ENCODE peak calls at places on chromosomes 5 and 9, in ten cellular contexts. H is IMR-90, K is prostate gland, V is body of pancreas, W is gastrocnemius medialis, R is heart left ventricle, P is adrenal gland, D is transverse colon, E is GM12878, M is uterus. Z is an unnamed sample. For H3K9me3, the result is how much of the 10 kb centered on the place peaks cover.

GRCh38 chr9:16828335-16829281 is 41.9 kb downstream of the BNC2 start:
- DNase-seq in M (peak), R (peak), V (peak), D (peak), P (peak), H (peak), K (no peak), E (no peak), W (peak), Z (no peak)

GRCh38 chr5:156522651-156523529 is 195.9 kb downstream of the SGCD start:
- DNase-seq in E (no peak), W (no peak), D (no peak), H (no peak), M (no peak), R (no peak), K (no peak), V (no peak), P (no peak), Z (no peak)

GRCh38 chr5:164341056-164341619 is 835.7 kb downstream of the MAT2B start:
- DNase-seq in M (no peak), E (no peak), V (no peak), H (no peak), K (no peak), D (no peak), P (no peak), W (no peak), R (no peak), Z (no peak)

GRCh38 chr5:145587308-145588071 is 247.7 kb downstream of the PRELID2 start:
- DNase-seq in H (peak), E (no peak), W (no peak), D (no peak), R (no peak), V (no peak), M (no peak), K (no peak), P (peak), Z (no peak)

GRCh38 chr5:23446436-23446835 is 61.0 kb upstream of the PRDM9 start:
- DNase-seq in V (no peak), E (no peak), H (no peak), W (no peak), K (no peak), P (no peak), M (no peak), R (peak), D (no peak), Z (no peak)

GRCh38 chr5:54362434-54362833 is 52.1 kb upstream of the ARL15 start:
- DNase-seq in E (no peak), V (no peak), R (no peak), M (no peak), H (peak), W (no peak), K (no peak), P (no peak), D (no peak), Z (no peak)

GRCh38 chr9:95813923-95814322 is 61.6 kb upstream of the ERCC6L2 start:
- DNase-seq in D (no peak), R (no peak), P (no peak), E (no peak), V (no peak), M (no peak), K (no peak), W (no peak), H (no peak), Z (no peak)

GRCh38 chr9:110712955-110713354 is 44.4 kb downstream of the MUSK start:
- DNase-seq in E (no peak), H (peak), R (no peak), W (no peak), V (no peak), D (no peak), P (no peak), M (no peak), K (no peak), Z (no peak)

GRCh38 chr9:127105805-127106492 is 16.5 kb downstream of the ANGPTL2 start:
- DNase-seq in M (no peak), K (no peak), P (no peak), W (no peak), V (no peak), D (no peak), R (no peak), H (no peak), E (no peak), Z (no peak)

GRCh38 chr5:9851458-9851857 is 221.3 kb upstream of the TAS2R1 start:
- DNase-seq in M (no peak), K (no peak), V (peak), H (peak), D (no peak), E (no peak), W (no peak), P (no peak), R (no peak), Z (no peak)

GRCh38 chr5:72209515-72210115 is 102.3 kb downstream of the MAP1B start:
- DNase-seq in M (peak), P (no peak), R (no peak), H (no peak), E (no peak), D (no peak), K (peak), V (no peak), W (no peak), Z (no peak)

GRCh38 chr5:28017178-28017577 is 978.8 kb upstream of the CDH9 start:
- DNase-seq in W (no peak), V (no peak), E (no peak), M (no peak), K (no peak), D (no peak), R (no peak), H (no peak), P (no peak), Z (no peak)

GRCh38 chr5:28009526-28010025 is 971.2 kb upstream of the CDH9 start:
- DNase-seq in M (no peak), V (no peak), P (no peak), D (no peak), E (no peak), H (no peak), W (no peak), K (no peak), R (no peak), Z (no peak)

GRCh38 chr5:28014779-28015178 is 976.4 kb upstream of the CDH9 start:
- DNase-seq in R (no peak), E (no peak), P (no peak), D (no peak), W (no peak), H (no peak), K (no peak), V (no peak), M (no peak), Z (no peak)

DNA sequence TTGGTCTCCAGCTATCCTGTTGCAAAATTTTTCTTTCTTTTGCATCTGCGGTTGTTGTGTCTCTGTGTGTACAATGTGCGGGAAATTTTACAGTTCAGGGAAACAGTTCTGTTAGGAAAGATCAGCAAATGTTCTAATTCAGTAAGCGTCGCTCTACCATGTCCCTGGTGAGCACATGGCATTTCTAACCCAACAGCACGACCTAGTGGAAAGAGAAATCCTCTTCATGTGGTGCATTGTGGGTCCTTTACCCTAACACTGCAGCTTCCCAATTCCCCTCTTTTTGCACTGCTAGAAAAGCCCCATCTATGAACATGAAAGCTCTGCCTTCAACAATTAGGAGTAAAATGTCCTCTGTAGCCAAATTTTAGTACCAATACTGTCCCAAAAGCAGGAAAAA is 974.2 kb upstream of the CDH9 start:
- DNase-seq in W (no peak), H (no peak), M (no peak), P (no peak), R (no peak), K (no peak), D (no peak), E (no peak), V (no peak), Z (no peak)
- H3K9me3 ChIP-seq in W (under half), H (under half), M (under half), P (under half), R (under half), K (under half), D (under half), E (under half), V (under half), Z (half or more)

DNA sequence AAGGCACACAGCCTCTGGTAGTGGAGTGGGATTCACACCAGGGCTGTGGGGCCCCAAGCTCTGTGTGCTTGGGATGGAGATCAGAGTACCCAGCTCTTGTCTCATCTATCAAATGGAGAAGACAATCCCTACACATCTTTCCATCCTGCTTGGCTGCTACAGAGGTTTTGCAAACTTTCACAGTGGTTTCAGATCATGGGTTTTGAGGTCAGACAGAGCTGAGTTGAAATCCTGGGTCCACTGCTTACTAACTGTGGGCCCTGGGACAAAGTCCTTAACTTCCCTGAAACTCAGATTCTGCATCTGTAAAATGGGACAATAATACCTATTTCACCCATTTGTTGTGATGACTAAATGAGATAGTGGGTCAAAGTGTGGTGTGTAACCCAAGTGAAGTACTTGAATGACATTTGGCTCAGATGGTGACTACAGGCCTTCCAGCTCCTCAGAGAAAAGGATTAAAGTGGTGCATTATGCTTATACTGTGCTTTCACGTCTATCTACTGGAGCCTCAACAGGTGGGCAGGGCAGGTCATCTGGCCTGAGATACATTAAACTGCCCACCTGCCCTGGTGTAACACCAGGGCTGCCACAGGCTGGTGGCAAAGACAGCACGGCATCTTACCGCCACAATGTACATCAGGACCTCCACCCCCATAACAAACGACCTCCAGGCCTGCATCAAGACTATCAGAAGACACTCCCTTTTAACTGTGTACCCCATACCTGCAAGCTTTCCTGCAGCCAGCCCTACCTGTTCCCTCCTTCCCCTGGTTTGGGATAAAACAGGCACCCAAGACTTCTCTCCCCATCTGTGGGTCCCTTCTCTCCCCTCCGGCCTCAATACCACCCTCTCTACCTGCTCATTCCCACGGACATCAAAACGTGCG is 774 bp upstream of the TRAF1 start:
- DNase-seq in W (no peak), R (no peak), H (no peak), M (no peak), P (no peak), K (no peak), V (no peak), E (no peak), D (no peak), Z (no peak)
- TF ChIP-seq POLR2A in W (no peak), R (no peak), H (no peak), M (no peak), P (no peak), K (no peak), V (no peak), E (peak), D (no peak), Z (no peak)

GRCh38 chr5:179118756-179119414 is 58.7 kb downstream of the ZNF354C start:
- DNase-seq in M (no peak), R (no peak), D (no peak), K (no peak), W (no peak), P (no peak), H (no peak), V (no peak), E (no peak), Z (no peak)
- H3K9me3 ChIP-seq in M (under half), R (under half), D (under half), K (under half), W (under half), P (under half), H (under half), V (under half), E (under half), Z (half or more)

DNA sequence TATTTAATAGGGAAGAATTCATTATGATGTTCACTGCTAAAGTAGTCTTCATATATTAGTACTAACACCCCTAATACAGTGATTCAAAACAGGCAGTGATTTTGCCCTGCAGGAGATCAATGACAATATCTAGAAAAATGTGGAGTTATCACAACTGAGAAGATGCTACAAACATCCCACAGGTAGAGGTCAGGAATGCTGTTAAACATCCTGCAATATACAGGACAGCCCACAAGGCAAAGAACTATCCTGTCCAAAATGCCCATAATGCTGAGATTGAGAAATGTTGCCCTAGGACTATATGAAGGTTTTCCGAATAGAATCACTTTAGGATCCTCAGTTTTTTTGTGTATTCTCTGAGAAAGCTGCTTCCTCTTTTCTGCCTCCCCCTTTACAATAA is 15.3 kb downstream of the RORB start:
- DNase-seq in W (no peak), D (no peak), P (no peak), R (no peak), H (no peak), V (no peak), M (no peak), K (no peak), E (no peak), Z (no peak)
- TF ChIP-seq POLR2A in W (no peak), D (no peak), P (no peak), R (no peak), H (no peak), V (no peak), M (no peak), K (no peak), E (no peak), Z (no peak)

DNA sequence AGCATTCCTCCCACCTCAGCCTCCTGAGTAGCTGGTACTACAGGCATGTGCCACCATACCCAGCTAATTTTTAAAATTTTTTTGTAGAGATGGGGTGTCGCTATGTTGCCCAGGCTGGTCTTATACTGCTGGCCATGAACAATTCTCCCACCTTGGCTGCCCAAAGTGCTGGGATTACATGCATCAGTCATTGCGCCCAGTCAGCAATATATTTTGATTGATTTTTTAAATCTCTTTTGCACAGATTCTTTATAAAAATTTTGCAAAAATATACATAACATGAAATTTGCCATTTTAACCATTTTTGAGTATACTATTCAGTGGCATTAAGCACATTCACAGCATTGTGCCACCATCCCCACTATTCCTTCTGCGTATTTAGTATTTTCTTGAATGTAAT is 94.0 kb downstream of the INVS start:
- DNase-seq in W (no peak), M (no peak), E (no peak), V (no peak), P (no peak), D (no peak), H (no peak), K (no peak), R (no peak), Z (no peak)
- H3K9me3 ChIP-seq in W (under half), M (under half), E (under half), V (under half), P (under half), D (under half), H (under half), K (under half), R (half or more), Z (under half)

DNA sequence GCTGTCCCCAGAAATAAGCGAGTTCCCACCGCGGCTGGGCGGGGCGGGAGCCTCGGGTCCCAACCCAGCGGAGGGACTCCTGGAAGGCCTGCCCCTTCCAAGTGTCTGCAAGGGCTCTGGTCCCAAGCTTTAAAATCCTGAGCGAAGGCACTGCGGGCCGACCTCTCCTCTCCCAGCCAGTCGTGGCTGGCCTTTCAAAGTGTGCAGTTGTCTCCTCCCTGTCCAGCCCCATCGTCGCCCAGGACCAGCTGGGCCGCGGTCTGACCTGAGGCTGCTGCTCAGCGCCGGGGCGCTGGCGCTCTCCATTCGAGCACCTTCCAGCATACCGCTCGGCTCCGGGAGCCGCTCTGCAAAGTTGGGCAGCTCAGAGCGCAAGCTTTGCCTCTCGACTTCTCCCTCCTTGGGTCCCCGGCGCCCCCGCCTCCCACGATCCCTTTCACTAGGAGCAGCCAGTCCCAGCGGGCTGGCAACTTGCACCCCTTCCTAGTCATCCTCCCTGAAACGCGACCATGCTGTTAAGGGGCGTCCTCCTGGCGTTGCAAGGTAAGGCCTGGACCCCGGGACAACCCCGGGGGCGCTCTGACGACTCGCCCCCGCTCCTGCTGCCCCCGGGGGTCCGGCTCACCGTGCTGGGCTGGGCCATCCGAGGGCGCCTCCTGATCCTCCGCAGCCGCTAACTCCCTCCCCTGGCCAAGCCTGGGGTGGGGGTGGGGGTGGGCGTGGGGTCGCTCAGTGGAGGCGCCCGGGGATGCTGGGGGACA is at the start of gene MAMDC2:
- DNase-seq in R (peak), V (peak), K (no peak), P (peak), D (peak), M (peak), W (peak), H (peak), E (no peak), Z (peak)
- TF ChIP-seq POLR2A in R (no peak), V (no peak), K (no peak), P (no peak), D (peak), M (peak), W (peak), H (no peak), E (no peak), Z (no peak)

GRCh38 chr5:17947029-17947428 is 312.8 kb downstream of the TAF11L14 start:
- DNase-seq in K (no peak), V (no peak), P (no peak), M (no peak), R (no peak), D (no peak), E (no peak), W (no peak), H (no peak), Z (no peak)
- H3K9me3 ChIP-seq in K (under half), V (under half), P (under half), M (under half), R (under half), D (under half), E (under half), W (under half), H (under half), Z (under half)

GRCh38 chr9:128438343-128439109 is 17.3 kb upstream of the ODF2 start:
- DNase-seq in E (no peak), R (peak), D (peak), W (peak), P (peak), V (peak), M (peak), K (peak), H (peak), Z (peak)
- TF ChIP-seq POLR2A in E (no peak), R (no peak), D (no peak), W (no peak), P (no peak), V (no peak), M (no peak), K (no peak), H (no peak), Z (no peak)

GRCh38 chr5:141409598-141410306 is 1.9 kb downstream of the PCDHGB6 start:
- DNase-seq in D (no peak), E (no peak), M (no peak), V (no peak), W (no peak), H (no peak), K (no peak), P (no peak), R (no peak), Z (no peak)
- H3K9me3 ChIP-seq in D (half or more), E (under half), M (under half), V (half or more), W (under half), H (half or more), K (under half), P (under half), R (half or more), Z (half or more)

DNA sequence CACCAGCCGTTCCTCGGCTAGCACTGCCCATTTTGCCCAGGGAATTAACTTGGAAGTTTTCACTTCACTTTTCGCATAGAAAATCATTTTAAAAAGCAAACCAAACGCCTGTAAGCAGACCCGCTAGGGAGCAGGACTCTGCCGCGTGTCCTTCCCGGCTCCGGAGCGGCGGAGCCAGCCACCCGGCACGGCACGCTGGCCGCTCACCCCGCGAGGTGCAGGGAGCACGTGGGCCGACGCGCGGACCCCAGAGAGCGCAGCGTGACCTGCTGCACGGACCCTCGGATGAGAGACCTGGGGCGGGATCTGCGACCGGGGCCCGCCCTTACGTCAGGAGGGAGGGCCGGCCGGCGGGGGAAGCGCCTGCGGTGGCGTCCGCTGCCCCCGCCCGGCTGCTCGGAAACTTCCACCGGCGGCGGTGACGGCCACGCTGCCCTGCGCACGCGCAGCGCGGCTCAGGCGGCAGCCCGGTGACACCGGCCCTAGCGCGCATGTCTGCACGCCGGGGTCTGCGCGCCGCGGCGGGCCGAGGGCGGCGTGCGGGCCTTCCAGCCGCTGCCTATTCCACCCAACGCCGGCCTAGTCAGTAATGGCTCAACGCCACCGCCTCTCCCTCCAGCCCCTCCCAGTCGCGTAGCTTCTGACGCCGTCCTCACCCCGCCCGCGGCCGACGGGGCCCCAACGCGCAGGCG is 504 bp upstream of the TENT4A start:
- DNase-seq in P (peak), M (peak), V (peak), H (peak), K (peak), D (peak), W (peak), R (peak), E (peak), Z (peak)
- TF ChIP-seq POLR2A in P (peak), M (peak), V (peak), H (peak), K (peak), D (peak), W (peak), R (no peak), E (peak), Z (no peak)